ENCODE peak calls at places on chromosomes 1 and 21, in four cellular contexts. X, L, I and T are unnamed samples.
A peak's percentile ranks its signal among the peaks of the same experiment; 100 is the strongest.

GRCh38 chr21:38683222-38683621 is 122.5 kb upstream of the ETS2 start:
- DNase-seq in X (peak; percentile 28), L (peak; percentile 21), I (no peak), T (no peak)

GRCh38 chr1:53316058-53316741 is 11.7 kb downstream of the LRP8 start:
- DNase-seq in X (no peak), L (no peak), I (no peak), T (no peak)

GRCh38 chr1:209989525-209989924 is 51.5 kb downstream of the SYT14 start:
- DNase-seq in X (peak; percentile 4), L (peak; percentile 7), I (no peak), T (no peak)

GRCh38 chr1:88612783-88613182 is 71.3 kb upstream of the PKN2 start:
- DNase-seq in X (no peak), L (no peak), I (no peak), T (no peak)

GRCh38 chr1:58592521-58593134 is 15.6 kb upstream of the TACSTD2 start:
- DNase-seq in X (peak; percentile 81), L (no peak), I (no peak), T (peak; percentile 95)

GRCh38 chr1:40653851-40654537 is 11.5 kb downstream of the RIMS3 start:
- DNase-seq in X (no peak), L (no peak), I (no peak), T (no peak)

GRCh38 chr1:20035114-20035513 is 34.9 kb upstream of the PLA2G5 start:
- DNase-seq in X (no peak), L (no peak), I (no peak), T (no peak)

GRCh38 chr1:68495968-68496679 is 758 bp downstream of the DEPDC1 start:
- DNase-seq in X (no peak), L (peak; percentile 23), I (no peak), T (no peak)

GRCh38 chr1:89085781-89086180 is 20.8 kb upstream of the GBP1 start:
- DNase-seq in X (peak; percentile 51), L (peak; percentile 23), I (no peak), T (no peak)

GRCh38 chr1:94004924-94005323 is 95.7 kb upstream of the GCLM start:
- DNase-seq in X (peak; percentile 24), L (no peak), I (no peak), T (no peak)